ENCODE peak calls at places on chromosomes 6 and 20, in seven cellular contexts. B, F, S, Q, T, W and C are unnamed samples.

GRCh38 chr6:33981861-33982260 is 164.0 kb downstream of the GRM4 start:
- DNase-seq in B (no peak), Q (no peak), F (no peak), W (no peak), S (no peak), T (no peak), C (no peak)

GRCh38 chr6:119950681-119951080 is 601.1 kb upstream of the MAN1A1 start:
- DNase-seq in B (no peak), S (no peak), F (no peak), T (no peak), Q (no peak), W (no peak), C (no peak)

GRCh38 chr20:24236204-24236603 is 233.2 kb upstream of the SYNDIG1 start:
- DNase-seq in T (no peak), Q (no peak), B (no peak), W (no peak), S (no peak), F (no peak), C (no peak)

GRCh38 chr20:31570735-31571617 is 34.1 kb upstream of the ID1 start:
- DNase-seq in B (no peak), T (no peak), Q (no peak), S (no peak), W (no peak), F (peak; percentile 18), C (no peak)

GRCh38 chr20:62782149-62782892 is 14.0 kb upstream of the MRGBP start:
- DNase-seq in T (no peak), B (no peak), S (no peak), Q (no peak), F (no peak), W (peak; percentile 44), C (no peak)

GRCh38 chr6:103273048-103273447 is 1586.7 kb downstream of the HACE1 start:
- DNase-seq in B (no peak), W (peak; percentile 5), F (no peak), T (no peak), Q (no peak), S (no peak), C (no peak)

GRCh38 chr20:19275630-19276071 is 63.2 kb downstream of the SLC24A3 start:
- DNase-seq in F (peak; percentile 72), B (peak; percentile 90), W (peak; percentile 83), T (no peak), S (no peak), Q (no peak), C (no peak)

GRCh38 chr6:64522859-64523258 is 887.3 kb downstream of the PHF3 start:
- DNase-seq in Q (no peak), B (no peak), W (no peak), F (no peak), S (no peak), T (no peak), C (no peak)

GRCh38 chr6:122014961-122015360 is 384.5 kb upstream of the HSF2 start:
- DNase-seq in Q (no peak), S (no peak), B (no peak), F (no peak), W (peak; percentile 36), T (no peak), C (no peak)

GRCh38 chr6:116393430-116393829 is 22.7 kb downstream of the DSE start:
- DNase-seq in S (no peak), Q (no peak), T (peak; percentile 56), W (peak; percentile 38), B (no peak), F (no peak), C (no peak)

GRCh38 chr6:131778134-131778533 is 29.7 kb upstream of the ENPP1 start:
- DNase-seq in T (no peak), W (no peak), F (no peak), S (no peak), Q (no peak), B (no peak), C (no peak)

GRCh38 chr6:34816635-34817301 is 24.9 kb downstream of the BLTP3A start:
- DNase-seq in T (peak; percentile 21), W (no peak), B (no peak), F (no peak), S (no peak), Q (no peak), C (no peak)

GRCh38 chr6:27280064-27280539 is 32.0 kb downstream of the POM121L2 start:
- DNase-seq in Q (no peak), T (peak; percentile 78), B (no peak), F (no peak), W (peak; percentile 78), S (no peak), C (no peak)

GRCh38 chr6:89928604-89929003 is 34.3 kb downstream of the GJA10 start:
- DNase-seq in Q (no peak), T (no peak), B (peak; percentile 22), W (peak; percentile 59), F (no peak), S (no peak), C (no peak)

GRCh38 chr6:73503027-73503772 is 17.6 kb downstream of the EEF1A1 start:
- DNase-seq in B (no peak), F (no peak), Q (no peak), W (no peak), S (no peak), T (no peak), C (no peak)

GRCh38 chr20:33732166-33732970 is 572 bp downstream of the ZNF341 start:
- DNase-seq in Q (peak; percentile 89), B (peak; percentile 89), W (no peak), S (no peak), F (peak; percentile 67), T (no peak), C (peak; percentile 89)

GRCh38 chr6:132041706-132042105 is 90.5 kb upstream of the CCN2 start:
- DNase-seq in T (no peak), F (no peak), S (no peak), B (no peak), Q (no peak), W (peak; percentile 26), C (no peak)

GRCh38 chr6:1266686-1267056 is 45.2 kb upstream of the FOXQ1 start:
- DNase-seq in S (no peak), F (no peak), W (no peak), B (no peak), Q (no peak), T (no peak), C (no peak)

GRCh38 chr6:36650848-36651247 is 27.7 kb upstream of the CDKN1A start:
- DNase-seq in S (no peak), W (no peak), F (no peak), Q (no peak), B (no peak), T (peak; percentile 77), C (no peak)

GRCh38 chr6:158818008-158818579 is 1.1 kb downstream of the EZR start:
- DNase-seq in S (no peak), B (peak; percentile 88), Q (peak; percentile 67), T (peak; percentile 83), W (peak; percentile 71), F (peak; percentile 59), C (peak; percentile 78)

GRCh38 chr6:46652232-46652602 is 401 bp downstream of the CYP39A1 start:
- DNase-seq in F (no peak), Q (no peak), S (no peak), W (no peak), B (no peak), T (no peak), C (no peak)

GRCh38 chr6:95802978-95803377 is 212.8 kb upstream of the FUT9 start:
- DNase-seq in Q (no peak), W (no peak), T (no peak), F (no peak), S (no peak), B (no peak), C (no peak)
- H3K4me3 ChIP-seq in Q (no peak overlapping the region), W (no peak overlapping the region), T (no peak overlapping the region), F (no peak overlapping the region), S (no peak overlapping the region), B (no peak overlapping the region), C (no peak overlapping the region)

GRCh38 chr6:87701676-87702588 is at the start of gene AKIRIN2:
- DNase-seq in F (peak; percentile 95), B (peak; percentile 98), S (peak; percentile 96), T (peak; percentile 100), W (peak; percentile 100), Q (peak; percentile 99), C (peak; percentile 99)
- H3K4me3 ChIP-seq in F (peak within 1 kb of the TSS; percentile 81), B (peak within 1 kb of the TSS; percentile 69), S (peak within 1 kb of the TSS; percentile 95), T (peak within 1 kb of the TSS; percentile 98), W (peak within 1 kb of the TSS; percentile 73), Q (peak within 1 kb of the TSS; percentile 80), C (peak within 1 kb of the TSS; percentile 99)

GRCh38 chr6:25484900-25485299 is 167.1 kb upstream of the SCGN start:
- DNase-seq in S (no peak), B (no peak), T (no peak), Q (no peak), W (no peak), F (no peak), C (no peak)

GRCh38 chr6:25487012-25487411 is 165.0 kb upstream of the SCGN start:
- DNase-seq in B (no peak), T (no peak), F (no peak), Q (no peak), S (no peak), W (no peak), C (no peak)

GRCh38 chr6:25486580-25486979 is 165.4 kb upstream of the SCGN start:
- DNase-seq in F (no peak), Q (no peak), S (no peak), B (peak; percentile 21), W (no peak), T (no peak), C (no peak)

GRCh38 chr6:25488156-25488555 is 163.9 kb upstream of the SCGN start:
- DNase-seq in B (no peak), S (no peak), W (no peak), T (no peak), F (no peak), Q (no peak), C (no peak)

DNA sequence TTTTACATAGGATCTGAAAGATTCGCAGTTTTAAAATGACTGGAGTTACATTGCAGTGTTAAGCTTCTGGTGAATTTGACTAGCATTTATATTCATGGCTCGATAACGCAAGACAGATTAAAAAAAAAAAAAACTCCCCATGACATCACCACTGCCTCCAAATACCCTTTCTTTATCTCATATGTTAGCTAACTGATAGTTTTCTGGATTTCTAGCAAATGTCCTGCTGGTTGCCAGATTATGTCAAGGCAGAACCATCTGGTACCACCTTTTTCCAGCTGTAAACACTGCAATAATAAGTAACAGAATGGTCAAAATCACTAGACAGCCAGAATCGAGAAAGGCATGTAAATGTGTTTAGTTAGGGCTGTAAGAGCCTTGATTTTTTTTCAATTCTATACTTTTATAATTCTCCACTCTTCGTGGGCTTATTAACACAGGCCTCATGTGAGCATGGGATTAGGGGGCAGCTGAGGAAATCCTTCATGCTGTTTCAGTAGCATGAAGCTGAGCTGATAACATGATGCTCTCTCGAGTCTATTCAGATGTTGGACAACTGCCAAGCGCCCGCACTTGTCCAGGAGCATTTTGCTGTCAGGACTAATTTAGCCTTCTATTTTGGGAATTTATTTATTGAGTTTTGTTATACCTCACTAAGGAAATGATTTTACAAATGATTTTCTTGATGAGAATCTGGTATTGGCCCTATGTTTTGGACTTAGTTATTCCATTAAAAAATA is 166.0 kb upstream of the SCGN start:
- DNase-seq in W (no peak), Q (no peak), T (no peak), B (peak; percentile 74), F (no peak), S (no peak), C (no peak)
- H3K4me3 ChIP-seq in W (no peak overlapping the region), Q (no peak overlapping the region), T (no peak overlapping the region), B (no peak overlapping the region), F (no peak overlapping the region), S (no peak overlapping the region), C (no peak overlapping the region)

DNA sequence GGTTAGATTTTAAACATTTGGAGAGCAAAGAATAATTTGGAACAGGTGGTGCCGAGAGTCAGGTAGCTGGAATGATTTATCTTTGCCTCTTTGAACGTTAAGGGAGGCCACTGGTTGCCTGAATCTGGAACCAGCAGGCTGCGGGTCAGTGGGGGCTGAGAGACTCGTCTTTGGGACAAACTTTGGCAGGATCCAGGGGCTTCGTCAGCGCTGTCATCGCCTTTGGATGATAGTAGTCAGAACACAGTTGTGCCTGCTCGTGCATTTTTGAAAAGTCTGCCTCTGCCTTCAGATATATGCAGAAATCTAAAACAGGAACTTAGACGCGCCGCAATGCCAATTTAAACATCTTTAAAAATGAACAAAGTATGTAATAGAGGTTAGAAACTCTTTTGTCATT is 5.0 kb downstream of the EYA2 start:
- DNase-seq in S (no peak), Q (no peak), F (no peak), B (peak; percentile 27), T (no peak), W (no peak), C (no peak)
- H3K4me3 ChIP-seq in S (no peak overlapping the region), Q (no peak overlapping the region), F (no peak overlapping the region), B (no peak overlapping the region), T (peak overlapping the region; percentile 55), W (no peak overlapping the region), C (no peak overlapping the region)